ENCODE peak calls at places on chromosomes 7 and 10, in eight cellular contexts. A, U, D, V, T, S, G and Z are unnamed samples.

GRCh38 chr10:93837783-93838677 is 55.7 kb upstream of the SLC35G1 start:
- DNase-seq in A (no peak), U (no peak), D (no peak), V (no peak), T (no peak), S (no peak), G (no peak), Z (no peak)

GRCh38 chr10:132640326-132641125 is 102.9 kb downstream of the INPP5A start:
- DNase-seq in A (no peak), U (no peak), D (no peak), V (no peak), T (no peak), S (no peak), G (no peak), Z (no peak)

GRCh38 chr7:24025094-24025493 is 258.9 kb upstream of the NPY start:
- DNase-seq in A (no peak), U (peak; percentile 2), D (no peak), V (no peak), T (no peak), S (no peak), G (no peak), Z (no peak)

GRCh38 chr10:66281327-66281726 is 644.5 kb upstream of the LRRTM3 start:
- DNase-seq in A (no peak), U (no peak), D (no peak), V (no peak), T (no peak), S (no peak), G (no peak), Z (no peak)

GRCh38 chr7:108247646-108248045 is 117.5 kb upstream of the LAMB4 start:
- DNase-seq in A (no peak), U (peak; percentile 50), D (no peak), V (no peak), T (no peak), S (no peak), G (peak; percentile 45), Z (no peak)

GRCh38 chr10:118725784-118726507 is 28.8 kb downstream of the CACUL1 start:
- DNase-seq in A (no peak), U (no peak), D (no peak), V (no peak), T (no peak), S (no peak), G (peak; percentile 30), Z (no peak)

GRCh38 chr7:105178177-105178576 is 164.2 kb downstream of the KMT2E start:
- DNase-seq in A (no peak), U (no peak), D (no peak), V (no peak), T (no peak), S (no peak), G (no peak), Z (no peak)

GRCh38 chr10:58773351-58773750 is 260.7 kb downstream of the BICC1 start:
- DNase-seq in A (no peak), U (no peak), D (no peak), V (no peak), T (no peak), S (no peak), G (peak; percentile 43), Z (no peak)

GRCh38 chr7:139192014-139192706 is 38.9 kb upstream of the UBN2 start:
- DNase-seq in A (no peak), U (peak; percentile 81), D (no peak), V (no peak), T (no peak), S (no peak), G (no peak), Z (no peak)

GRCh38 chr10:14971867-14972448 is 12.8 kb downstream of the MEIG1 start:
- DNase-seq in A (no peak), U (peak; percentile 7), D (no peak), V (no peak), T (no peak), S (no peak), G (peak; percentile 51), Z (peak; percentile 76)

GRCh38 chr7:140596751-140597424 is 43.7 kb downstream of the DENND2A start:
- DNase-seq in A (no peak), U (no peak), D (no peak), V (no peak), T (no peak), S (no peak), G (peak; percentile 79), Z (no peak)

GRCh38 chr7:140593583-140593982 is 47.0 kb downstream of the DENND2A start:
- DNase-seq in A (no peak), U (no peak), D (no peak), V (no peak), T (no peak), S (no peak), G (no peak), Z (peak; percentile 45)

GRCh38 chr7:140597425-140597949 is 43.1 kb downstream of the DENND2A start:
- DNase-seq in A (no peak), U (no peak), D (no peak), V (peak; percentile 50), T (no peak), S (no peak), G (peak; percentile 25), Z (no peak)

GRCh38 chr7:140594131-140594691 is 46.4 kb downstream of the DENND2A start:
- DNase-seq in A (no peak), U (no peak), D (no peak), V (peak; percentile 62), T (no peak), S (no peak), G (no peak), Z (no peak)

DNA sequence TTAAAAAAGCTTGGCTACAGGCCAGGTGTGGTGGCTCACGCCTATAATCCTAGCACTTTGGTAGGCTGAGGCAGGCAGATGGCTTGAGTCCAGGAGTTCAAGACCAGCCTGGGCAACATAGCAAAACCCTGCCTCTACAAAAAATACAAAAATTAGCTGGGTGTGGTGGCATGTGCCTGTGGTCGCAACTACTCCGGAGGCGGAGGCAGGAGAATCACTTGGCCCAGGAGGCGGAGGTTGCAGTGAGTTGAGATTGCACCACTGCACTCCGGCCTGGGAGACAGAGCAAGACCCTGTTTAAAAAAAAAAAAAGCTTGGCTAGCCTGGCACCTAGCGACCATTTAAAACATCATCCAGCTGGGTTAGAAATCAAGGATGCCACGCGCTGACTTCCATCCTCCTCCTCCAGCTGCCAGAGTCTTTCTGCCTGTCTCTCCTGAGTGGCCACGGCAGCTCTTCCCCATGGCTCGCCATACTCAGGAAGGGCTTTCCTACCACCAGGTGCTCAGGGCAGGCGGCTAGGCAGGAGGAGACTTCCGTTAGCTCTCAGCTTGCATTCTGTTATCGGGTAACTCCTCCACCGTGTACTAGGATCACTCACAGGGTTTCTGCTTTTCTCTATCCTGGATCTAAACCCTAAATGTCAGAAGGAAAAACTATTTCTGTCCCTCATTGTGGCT is 45.0 kb downstream of the DENND2A start:
- DNase-seq in A (no peak), U (no peak), D (no peak), V (no peak), T (no peak), S (no peak), G (peak; percentile 35), Z (no peak)
- TF ChIP-seq CTCF in A (no peak), U (no peak), D (no peak), V (no peak), T (no peak), S (no peak), G (no peak), Z (no peak)

GRCh38 chr10:61796785-61797184 is 104.7 kb upstream of the ARID5B start:
- DNase-seq in A (no peak), U (no peak), D (no peak), V (no peak), T (no peak), S (no peak), G (no peak), Z (no peak)

GRCh38 chr10:61795147-61795546 is 106.4 kb upstream of the ARID5B start:
- DNase-seq in A (no peak), U (no peak), D (no peak), V (no peak), T (no peak), S (no peak), G (no peak), Z (no peak)

GRCh38 chr10:61792921-61793320 is 108.6 kb upstream of the ARID5B start:
- DNase-seq in A (no peak), U (no peak), D (no peak), V (no peak), T (no peak), S (no peak), G (no peak), Z (no peak)

GRCh38 chr10:61793760-61794713 is 107.5 kb upstream of the ARID5B start:
- DNase-seq in A (no peak), U (no peak), D (no peak), V (no peak), T (no peak), S (no peak), G (peak; percentile 43), Z (no peak)

DNA sequence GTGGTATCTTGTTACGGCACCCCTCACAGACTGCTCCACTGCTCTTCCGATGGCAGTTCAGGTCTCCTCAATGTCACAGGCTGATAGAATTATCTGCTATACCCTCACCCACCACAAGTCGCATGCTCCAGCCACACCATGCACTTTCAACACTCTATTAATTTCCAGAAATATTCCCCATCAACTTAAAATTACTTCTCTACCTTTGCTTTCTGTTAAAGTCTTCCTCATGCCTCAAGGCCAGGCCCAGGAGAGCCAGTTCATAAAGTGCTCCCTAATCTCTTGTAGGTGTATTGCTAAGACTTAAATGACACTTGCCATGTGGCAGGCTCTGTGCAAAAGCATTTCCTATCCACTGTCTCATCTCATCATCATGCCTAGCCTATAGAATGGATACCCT is 105.9 kb upstream of the ARID5B start:
- DNase-seq in A (no peak), U (no peak), D (no peak), V (no peak), T (no peak), S (no peak), G (no peak), Z (no peak)
- TF ChIP-seq CTCF in A (peak; percentile 3), U (no peak), D (no peak), V (no peak), T (peak; percentile 34), S (no peak), G (peak; percentile 19), Z (peak; percentile 29)

DNA sequence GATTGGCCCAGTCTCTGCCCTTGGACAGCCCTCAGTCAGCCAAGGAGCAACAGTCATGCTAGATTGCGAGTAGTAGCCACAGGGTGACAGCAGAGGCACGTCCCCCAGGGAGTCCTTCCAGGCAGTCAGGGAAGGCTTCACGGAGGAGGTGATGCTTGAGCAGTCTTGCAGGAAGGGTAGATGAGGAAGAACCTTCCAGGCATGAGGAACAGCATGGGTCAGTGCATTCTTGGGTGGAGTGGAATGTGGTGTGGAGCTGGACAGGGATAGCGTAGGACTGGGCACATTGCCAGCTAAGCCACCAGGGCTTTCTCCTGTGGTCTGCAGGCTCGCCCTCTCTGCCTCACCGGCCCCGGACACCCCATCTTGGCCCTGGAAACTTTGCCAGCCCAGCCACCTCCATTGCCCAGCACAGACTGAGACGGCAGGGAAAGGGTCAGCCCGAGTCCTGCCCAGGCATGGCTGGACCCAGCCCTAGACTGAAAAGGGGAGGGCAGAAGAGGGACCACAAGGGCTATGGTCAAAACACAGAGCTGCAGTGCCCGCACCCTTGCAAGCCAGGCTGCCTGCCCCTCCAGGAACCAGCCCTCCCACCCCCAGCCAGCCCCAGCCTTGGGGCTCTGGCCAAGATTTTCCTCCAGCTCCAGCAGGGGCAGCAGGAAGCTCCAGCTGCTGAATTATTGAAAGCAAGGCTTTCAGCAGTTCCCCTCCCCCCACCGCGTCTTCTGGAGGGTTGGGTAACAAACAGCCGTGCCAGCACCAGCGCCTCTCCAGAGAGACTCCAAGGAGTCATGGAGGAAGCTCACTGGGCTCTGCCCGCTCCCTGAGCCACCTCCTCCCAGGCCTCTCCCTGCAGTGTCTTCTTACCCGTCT is 18.7 kb downstream of the SRRM3 start:
- DNase-seq in A (no peak), U (peak; percentile 29), D (no peak), V (no peak), T (no peak), S (peak; percentile 71), G (peak; percentile 79), Z (no peak)
- TF ChIP-seq CTCF in A (peak; percentile 6), U (no peak), D (peak; percentile 51), V (no peak), T (no peak), S (no peak), G (peak; percentile 5), Z (no peak)

GRCh38 chr10:28410420-28411135 is 107.7 kb upstream of the MPP7 start:
- DNase-seq in A (no peak), U (peak; percentile 47), D (no peak), V (no peak), T (no peak), S (no peak), G (peak; percentile 11), Z (no peak)
- TF ChIP-seq CTCF in A (peak; percentile 21), U (peak; percentile 19), D (peak; percentile 54), V (no peak), T (peak; percentile 33), S (peak; percentile 26), G (peak; percentile 21), Z (no peak)